ENCODE peak calls at places on chromosomes 7 and 10, in seven cellular contexts. G is omental fat pad; J is right lobe of liver; D is activated CD8-positive, alpha-beta T cell treated with anti-CD3 and anti-CD28 coated beads for 36 hours; I is heart left ventricle; M is hepatocyte; X is glutamatergic neuron. H is an unnamed sample.

GRCh38 chr7:155693826-155694225 is 49.4 kb downstream of the RBM33 start:
- DNase-seq in G (no peak), J (no peak), D (no peak), I (no peak), M (no peak), X (no peak), H (no peak)

GRCh38 chr10:44198780-44199097 is 186.2 kb downstream of the CXCL12 start:
- DNase-seq in G (no peak), J (no peak), D (no peak), I (peak; percentile 63), M (no peak), X (no peak), H (no peak)

GRCh38 chr7:44622342-44623151 is 16.1 kb downstream of the OGDH start:
- DNase-seq in G (no peak), J (no peak), D (peak; percentile 73), I (no peak), M (peak; percentile 37), X (no peak), H (no peak)

GRCh38 chr7:4097001-4097609 is 585.0 kb upstream of the FOXK1 start:
- DNase-seq in G (no peak), J (no peak), D (peak; percentile 4), I (no peak), M (no peak), X (no peak), H (no peak)

GRCh38 chr10:124917939-124918830 is 23.7 kb upstream of the ZRANB1 start:
- DNase-seq in G (no peak), J (peak; percentile 73), D (peak; percentile 12), I (no peak), M (no peak), X (peak; percentile 18), H (no peak)

GRCh38 chr10:43202224-43202656 is 64.0 kb downstream of the CSGALNACT2 start:
- DNase-seq in G (peak; percentile 20), J (peak; percentile 57), D (peak; percentile 77), I (peak; percentile 39), M (peak; percentile 61), X (peak; percentile 69), H (peak; percentile 54)

GRCh38 chr7:98619450-98620321 is 2.6 kb downstream of the NPTX2 start:
- DNase-seq in G (no peak), J (peak; percentile 88), D (no peak), I (peak; percentile 54), M (peak; percentile 21), X (peak; percentile 55), H (peak; percentile 48)

GRCh38 chr10:5669609-5670008 is 3.2 kb upstream of the ASB13 start:
- DNase-seq in G (no peak), J (no peak), D (no peak), I (no peak), M (no peak), X (no peak), H (no peak)

GRCh38 chr7:150972094-150972493 is 6.0 kb downstream of the KCNH2 start:
- DNase-seq in G (no peak), J (no peak), D (no peak), I (peak; percentile 91), M (no peak), X (peak; percentile 48), H (no peak)

GRCh38 chr7:16697507-16698199 is 51.7 kb downstream of the BZW2 start:
- DNase-seq in G (no peak), J (no peak), D (no peak), I (no peak), M (no peak), X (no peak), H (no peak)

GRCh38 chr10:52818019-52818418 is 45.4 kb upstream of the MBL2 start:
- DNase-seq in G (no peak), J (no peak), D (no peak), I (no peak), M (peak; percentile 79), X (no peak), H (peak; percentile 10)

GRCh38 chr7:45718464-45719330 is 144.5 kb downstream of the ADCY1 start:
- DNase-seq in G (no peak), J (no peak), D (no peak), I (no peak), M (no peak), X (no peak), H (no peak)

GRCh38 chr10:86375204-86375603 is 8.6 kb upstream of the GRID1 start:
- DNase-seq in G (no peak), J (peak; percentile 14), D (no peak), I (no peak), M (no peak), X (peak; percentile 9), H (no peak)

GRCh38 chr10:5595591-5596590 is 70.5 kb downstream of the ASB13 start:
- DNase-seq in G (no peak), J (peak; percentile 41), D (no peak), I (no peak), M (no peak), X (no peak), H (no peak)

GRCh38 chr10:46525177-46525823 is 31.2 kb downstream of the GPRIN2 start:
- DNase-seq in G (peak; percentile 11), J (no peak), D (peak; percentile 44), I (no peak), M (no peak), X (peak; percentile 15), H (peak; percentile 15)

GRCh38 chr10:132993271-132994260 is 51.2 kb upstream of the CFAP46 start:
- DNase-seq in G (no peak), J (peak; percentile 39), D (no peak), I (peak; percentile 19), M (no peak), X (no peak), H (no peak)

GRCh38 chr7:157306836-157307533 is 29.8 kb upstream of the DNAJB6 start:
- DNase-seq in G (no peak), J (no peak), D (no peak), I (no peak), M (no peak), X (no peak), H (no peak)

GRCh38 chr10:50469778-50470193 is 154.0 kb downstream of the SGMS1 start:
- DNase-seq in G (no peak), J (no peak), D (no peak), I (no peak), M (no peak), X (no peak), H (no peak)

GRCh38 chr10:31321396-31321941 is 2.5 kb downstream of the ZEB1 start:
- DNase-seq in G (no peak), J (no peak), D (peak; percentile 40), I (no peak), M (no peak), X (no peak), H (no peak)

GRCh38 chr7:17674166-17674955 is 265.9 kb downstream of the SNX13 start:
- DNase-seq in G (no peak), J (no peak), D (no peak), I (no peak), M (no peak), X (no peak), H (no peak)

GRCh38 chr7:100152937-100153666 is 4.4 kb downstream of the LAMTOR4 start:
- DNase-seq in G (no peak), J (no peak), D (no peak), I (no peak), M (no peak), X (no peak), H (no peak)

GRCh38 chr10:17062009-17062408 is 67.6 kb downstream of the CUBN start:
- DNase-seq in G (no peak), J (no peak), D (no peak), I (no peak), M (no peak), X (no peak), H (no peak)

DNA sequence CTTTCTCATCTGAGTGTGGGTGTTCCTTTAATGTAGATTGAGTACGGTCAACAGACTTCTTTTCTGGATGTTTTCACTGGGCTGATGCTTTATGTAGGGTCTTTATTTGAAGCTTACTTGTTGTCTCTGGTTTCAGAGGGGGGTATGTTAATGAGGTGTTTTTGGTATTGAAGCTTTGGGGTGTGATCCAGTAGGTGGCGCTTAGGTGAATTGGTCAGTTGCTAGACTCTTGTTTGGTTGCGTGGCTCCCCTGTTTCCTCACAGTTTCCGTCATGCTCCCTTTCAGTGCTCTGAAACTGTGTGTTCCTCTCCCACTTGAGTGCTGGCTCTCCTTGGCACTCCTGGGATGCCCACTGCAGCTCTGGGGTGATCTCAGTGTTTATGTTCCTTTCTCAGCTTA is 80.8 kb downstream of the FANK1 start:
- DNase-seq in G (no peak), J (no peak), D (no peak), I (no peak), M (no peak), X (no peak), H (no peak)
- TF ChIP-seq CTCF in G (no peak), J (peak; percentile 14), D (no peak), I (no peak), M (no peak), X (no peak), H (no peak)

GRCh38 chr10:116470768-116471415 is 43.2 kb downstream of the PNLIPRP3 start:
- DNase-seq in G (no peak), J (no peak), D (no peak), I (no peak), M (peak; percentile 41), X (peak; percentile 53), H (peak; percentile 9)
- TF ChIP-seq CTCF in G (no peak), J (peak; percentile 71), D (no peak), I (no peak), M (peak; percentile 46), X (peak; percentile 28), H (peak; percentile 35)

GRCh38 chr7:29375641-29376562 is 181.3 kb downstream of the CHN2 start:
- DNase-seq in G (no peak), J (peak; percentile 83), D (no peak), I (no peak), M (peak; percentile 79), X (no peak), H (peak; percentile 23)

GRCh38 chr7:29381206-29382094 is 182.2 kb upstream of the PRR15 start:
- DNase-seq in G (no peak), J (no peak), D (no peak), I (no peak), M (no peak), X (no peak), H (no peak)

GRCh38 chr7:29379551-29379950 is 184.1 kb upstream of the PRR15 start:
- DNase-seq in G (no peak), J (no peak), D (no peak), I (no peak), M (no peak), X (no peak), H (no peak)

GRCh38 chr7:29372351-29372931 is 177.9 kb downstream of the CHN2 start:
- DNase-seq in G (no peak), J (no peak), D (no peak), I (no peak), M (no peak), X (no peak), H (no peak)

GRCh38 chr7:29377718-29378117 is 183.1 kb downstream of the CHN2 start:
- DNase-seq in G (no peak), J (no peak), D (no peak), I (no peak), M (no peak), X (no peak), H (no peak)
- TF ChIP-seq CTCF in G (no peak), J (no peak), D (no peak), I (no peak), M (no peak), X (no peak), H (no peak)

GRCh38 chr10:34260904-34261303 is 554.2 kb downstream of the PARD3 start:
- DNase-seq in G (no peak), J (no peak), D (no peak), I (no peak), M (no peak), X (no peak), H (no peak)

DNA sequence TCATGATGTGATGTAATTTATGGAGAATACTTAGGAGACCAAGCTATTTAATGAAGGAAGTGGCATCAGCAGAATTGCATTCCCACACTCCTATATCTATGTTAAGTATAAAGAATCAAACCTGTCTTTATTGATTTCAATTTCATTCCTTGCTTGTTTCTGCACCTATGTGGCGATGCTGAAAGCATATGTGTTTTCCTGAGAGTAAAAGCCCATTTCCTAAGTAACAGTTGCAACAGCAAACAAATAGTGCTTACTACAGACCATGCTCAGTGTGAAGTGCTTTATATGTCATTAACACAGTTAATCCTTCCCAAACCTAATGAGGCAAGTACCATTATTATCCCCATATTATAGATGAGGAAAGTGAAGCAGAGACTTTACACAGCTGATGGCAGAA is 552.1 kb downstream of the PARD3 start:
- DNase-seq in G (no peak), J (no peak), D (no peak), I (no peak), M (no peak), X (no peak), H (no peak)
- TF ChIP-seq CTCF in G (no peak), J (no peak), D (no peak), I (no peak), M (no peak), X (no peak), H (no peak)

H was measured in nephron progenitor cell.